ENCODE peak calls at places on chromosomes 16 and 17, in five cellular contexts. V is GM12878, H is IMR-90, C is K562, S is HepG2. J is an unnamed sample.

GRCh38 chr17:32485261-32485955 is 1.4 kb upstream of the CDK5R1 start:
- DNase-seq in V (no peak), H (no peak), C (peak; percentile 20), S (no peak), J (no peak)

GRCh38 chr16:11149011-11149616 is 106.9 kb downstream of the SOCS1 start:
- DNase-seq in V (no peak), H (peak; percentile 27), C (peak; percentile 92), S (peak; percentile 65), J (no peak)

GRCh38 chr16:86436466-86437185 is 73.7 kb upstream of the FOXF1 start:
- DNase-seq in V (no peak), H (peak; percentile 39), C (no peak), S (no peak), J (no peak)

GRCh38 chr17:62064029-62064790 is 868 bp downstream of the MED13 start:
- DNase-seq in V (no peak), H (peak; percentile 18), C (peak; percentile 34), S (no peak), J (no peak)

GRCh38 chr16:70470927-70471341 is 16.5 kb downstream of the FCSK start:
- DNase-seq in V (no peak), H (peak; percentile 10), C (peak; percentile 43), S (peak; percentile 61), J (peak; percentile 87)

GRCh38 chr17:80959330-80960036 is 32.2 kb upstream of the CHMP6 start:
- DNase-seq in V (no peak), H (peak; percentile 48), C (no peak), S (no peak), J (peak; percentile 69)

GRCh38 chr17:78912082-78912481 is 9.1 kb upstream of the CEP295NL start:
- DNase-seq in V (no peak), H (no peak), C (no peak), S (no peak), J (no peak)

GRCh38 chr16:87742781-87743490 is 22.9 kb downstream of the KLHDC4 start:
- DNase-seq in V (no peak), H (no peak), C (no peak), S (no peak), J (no peak)

GRCh38 chr16:18802755-18803218 is 1.4 kb upstream of the ARL6IP1 start:
- DNase-seq in V (no peak), H (no peak), C (no peak), S (no peak), J (no peak)
- TF ChIP-seq SMC3 in V (no peak), H (no peak), C (no peak), S (no peak), J (no peak)

DNA sequence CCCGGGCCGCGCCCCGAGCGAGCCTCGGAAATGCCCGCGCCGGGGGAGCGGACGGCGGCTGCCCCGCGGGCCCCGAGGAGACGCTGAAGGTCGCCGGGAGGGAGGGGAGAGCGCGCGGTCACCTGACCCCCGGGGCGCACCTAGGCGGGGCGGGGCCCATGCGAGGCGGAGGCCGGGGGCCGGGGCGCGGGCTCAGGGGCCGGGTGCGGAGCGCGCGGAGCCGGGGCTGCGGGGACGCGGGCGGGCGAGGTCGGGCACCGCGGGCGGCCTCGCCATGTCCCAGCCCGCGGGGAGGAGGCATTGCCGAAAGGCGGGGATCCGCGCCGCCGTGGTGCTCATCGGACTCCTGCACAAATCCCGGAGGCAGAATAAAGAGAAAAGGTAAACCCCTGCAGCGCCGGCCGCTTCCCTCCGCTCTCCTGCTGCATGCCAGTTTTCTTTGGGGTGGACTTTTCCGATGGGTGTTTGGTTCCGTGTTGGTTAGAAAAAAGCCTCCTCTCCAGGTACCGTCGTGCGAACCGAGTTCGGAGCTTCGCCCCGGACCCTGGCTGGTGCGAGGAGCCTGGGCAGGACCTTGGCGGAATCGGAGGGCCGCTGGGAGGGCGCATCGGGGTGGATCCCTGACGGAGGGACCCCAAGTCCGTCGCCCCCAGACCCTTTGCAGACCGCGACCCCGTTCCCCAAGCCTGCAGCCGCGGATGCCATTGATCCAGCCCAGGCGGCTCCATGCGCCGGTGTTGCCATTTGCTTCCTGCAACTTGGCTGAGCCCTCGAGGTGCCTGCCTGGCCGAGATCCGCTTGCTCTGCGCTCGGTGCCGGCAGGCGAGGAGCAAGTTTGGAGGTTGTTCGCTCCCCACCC is 57.7 kb downstream of the RAP1GAP2 start:
- DNase-seq in V (no peak), H (no peak), C (no peak), S (no peak), J (peak; percentile 88)
- H4K20me1 ChIP-seq in V (peaks cover 2% of the 10 kb centered on the region), H (peaks cover 4% of the 10 kb centered on the region), C (peaks cover 4% of the 10 kb centered on the region), S (no peaks in the 10 kb centered on the region), J (peaks cover 26% of the 10 kb centered on the region)

DNA sequence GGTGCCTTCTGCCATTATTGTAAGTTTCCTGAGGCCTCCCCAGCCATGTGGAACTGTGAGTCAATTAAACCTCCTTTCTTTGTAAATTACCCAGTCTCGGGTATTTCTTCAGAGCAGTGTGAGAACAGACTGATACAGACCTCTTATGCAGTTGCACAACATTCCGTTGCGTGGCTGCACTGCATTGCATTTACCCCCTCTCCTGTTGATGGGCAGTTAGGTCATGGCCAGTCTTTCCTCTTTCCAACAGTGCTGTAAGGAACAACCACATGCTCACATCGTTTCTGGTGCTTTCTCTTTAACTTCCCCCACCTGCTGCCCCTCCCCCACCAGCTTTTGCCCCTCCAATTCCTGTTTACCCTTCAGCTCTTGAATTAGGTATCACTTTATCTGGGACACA is 43.5 kb upstream of the MED9 start:
- DNase-seq in V (no peak), H (peak; percentile 72), C (no peak), S (peak; percentile 67), J (no peak)
- TF ChIP-seq SMC3 in V (no peak), H (no peak), C (no peak), S (peak; percentile 39), J (no peak)

DNA sequence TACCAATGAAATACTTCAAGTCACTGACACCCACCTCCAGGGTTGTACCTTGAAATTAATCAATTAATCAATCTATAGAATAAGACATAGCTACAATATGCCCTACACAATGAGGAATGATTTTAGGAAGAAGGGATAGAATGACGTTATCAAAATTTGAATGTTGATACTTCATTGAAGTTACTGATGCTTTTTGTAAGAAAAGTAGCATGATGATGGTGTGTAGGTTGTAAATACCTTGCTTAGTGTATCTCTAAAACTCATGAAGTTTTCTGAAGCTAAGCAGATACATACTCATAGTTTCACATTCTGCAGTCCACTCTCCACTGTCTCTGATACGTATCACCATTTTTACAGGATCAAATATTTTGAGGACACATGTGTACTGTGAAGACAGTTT is 670.4 kb upstream of the GOT2 start:
- DNase-seq in V (no peak), H (no peak), C (no peak), S (no peak), J (no peak)
- H4K20me1 ChIP-seq in V (no peaks in the 10 kb centered on the region), H (no peaks in the 10 kb centered on the region), C (no peaks in the 10 kb centered on the region), S (no peaks in the 10 kb centered on the region), J (no peaks in the 10 kb centered on the region)

GRCh38 chr16:1047123-1047522 is 25.4 kb upstream of the SSTR5 start:
- DNase-seq in V (no peak), H (no peak), C (no peak), S (no peak), J (no peak)

GRCh38 chr16:1043831-1044514 is 28.6 kb upstream of the SSTR5 start:
- DNase-seq in V (no peak), H (no peak), C (no peak), S (no peak), J (no peak)

GRCh38 chr16:1046271-1046955 is 26.1 kb upstream of the SSTR5 start:
- DNase-seq in V (no peak), H (no peak), C (no peak), S (no peak), J (no peak)

GRCh38 chr16:1044515-1045362 is 27.8 kb upstream of the SSTR5 start:
- DNase-seq in V (no peak), H (no peak), C (peak; percentile 32), S (no peak), J (no peak)

GRCh38 chr16:1045363-1046270 is 26.9 kb upstream of the SSTR5 start:
- DNase-seq in V (no peak), H (no peak), C (no peak), S (no peak), J (no peak)
- TF ChIP-seq SMC3 in V (no peak), H (no peak), C (no peak), S (no peak), J (no peak)

J was measured in SK-N-SH.